ENCODE peak calls at places on chromosomes 11 and 22, in four cellular contexts. I is tibial nerve, P is left ventricle myocardium inferior, L is astrocyte of the spinal cord. M is an unnamed sample.

GRCh38 chr11:108734956-108735559 is 70.2 kb downstream of the DDX10 start:
- DNase-seq in L (peak), I (no peak), P (no peak), M (peak)

GRCh38 chr11:134764367-134764766 is 352.3 kb upstream of the B3GAT1 start:
- DNase-seq in L (no peak), P (no peak), I (no peak), M (no peak)

GRCh38 chr22:39439170-39439569 is 17.6 kb upstream of the MGAT3 start:
- DNase-seq in L (peak), P (no peak), I (no peak), M (peak)

GRCh38 chr22:39383841-39384625 is 15.5 kb upstream of the TAB1 start:
- DNase-seq in P (no peak), L (no peak), I (no peak), M (peak)

GRCh38 chr11:26527685-26528084 is 44.4 kb downstream of the MUC15 start:
- DNase-seq in L (no peak), P (no peak), I (no peak), M (no peak)

GRCh38 chr11:22472306-22472705 is 134.1 kb downstream of the SLC17A6 start:
- DNase-seq in L (no peak), P (no peak), I (no peak), M (peak)

GRCh38 chr11:104222464-104222863 is 58.5 kb upstream of the PDGFD start:
- DNase-seq in I (no peak), P (no peak), L (no peak), M (no peak)

GRCh38 chr11:128467610-128468041 is 119.7 kb downstream of the ETS1 start:
- DNase-seq in P (no peak), L (peak), I (no peak), M (peak)

GRCh38 chr11:122524532-122524882 is 131.0 kb upstream of the UBASH3B start:
- DNase-seq in L (peak), I (no peak), P (no peak), M (no peak)

GRCh38 chr11:26993965-26994446 is at the start of gene FIBIN:
- DNase-seq in P (peak), I (peak), L (peak), M (peak)

GRCh38 chr11:102317099-102317767 is at the start of gene BIRC3:
- DNase-seq in I (peak), L (peak), P (peak), M (peak)

GRCh38 chr11:65415499-65416340 is 6.9 kb upstream of the NEAT1 start:
- DNase-seq in P (peak), I (no peak), L (no peak), M (no peak)

GRCh38 chr11:8341966-8342365 is 78.3 kb upstream of the LMO1 start:
- DNase-seq in I (no peak), L (no peak), P (no peak), M (no peak)

GRCh38 chr11:57763568-57763967 is 2.0 kb downstream of the CTNND1 start:
- DNase-seq in P (no peak), I (no peak), L (peak), M (peak)

GRCh38 chr11:123301696-123302400 is 106.8 kb upstream of the CLMP start:
- DNase-seq in L (peak), P (peak), I (peak), M (peak)

GRCh38 chr11:134439181-134439580 is 27.1 kb upstream of the B3GAT1 start:
- DNase-seq in I (no peak), P (no peak), L (no peak), M (no peak)

GRCh38 chr11:46290598-46291309 is 13.3 kb downstream of the CREB3L1 start:
- DNase-seq in I (peak), P (peak), L (peak), M (peak)

GRCh38 chr11:22928207-22928917 is 68.1 kb upstream of the CCDC179 start:
- DNase-seq in P (no peak), L (no peak), I (no peak), M (peak)

GRCh38 chr11:14764899-14765527 is 121.4 kb downstream of the PDE3B start:
- DNase-seq in P (no peak), I (no peak), L (peak), M (no peak)

GRCh38 chr11:77020751-77021150 is 13.4 kb upstream of the B3GNT6 start:
- DNase-seq in L (no peak), I (no peak), P (no peak), M (peak)

GRCh38 chr11:114158886-114159285 is 99.4 kb downstream of the ZBTB16 start:
- DNase-seq in L (no peak), I (no peak), P (no peak), M (no peak)

GRCh38 chr11:26626346-26626745 is 54.3 kb upstream of the MUC15 start:
- DNase-seq in P (no peak), L (peak), I (no peak), M (peak)

GRCh38 chr11:33699515-33700424 is 856 bp downstream of the C11orf91 start:
- DNase-seq in P (peak), I (no peak), L (no peak), M (peak)

GRCh38 chr11:67438121-67438902 is 830 bp upstream of the PTPRCAP start:
- DNase-seq in P (no peak), L (no peak), I (no peak), M (no peak)

GRCh38 chr11:133726576-133726975 is 118.7 kb downstream of the SPATA19 start:
- DNase-seq in L (no peak), P (no peak), I (no peak), M (no peak)

GRCh38 chr11:19938866-19939265 is 221.4 kb downstream of the DBX1 start:
- DNase-seq in P (no peak), L (no peak), I (no peak), M (peak)

GRCh38 chr22:50267591-50268390 is 2.4 kb downstream of the MAPK11 start:
- DNase-seq in I (peak), L (peak), P (peak), M (peak)

GRCh38 chr22:50269573-50270301 is 443 bp downstream of the MAPK11 start:
- DNase-seq in I (no peak), P (peak), L (peak), M (peak)

GRCh38 chr22:50264946-50265669 is 3.6 kb upstream of the MAPK12 start:
- DNase-seq in P (no peak), L (no peak), I (no peak), M (no peak)

GRCh38 chr22:50268655-50269113 is 1.5 kb downstream of the MAPK11 start:
- DNase-seq in L (no peak), P (no peak), I (no peak), M (peak)

DNA sequence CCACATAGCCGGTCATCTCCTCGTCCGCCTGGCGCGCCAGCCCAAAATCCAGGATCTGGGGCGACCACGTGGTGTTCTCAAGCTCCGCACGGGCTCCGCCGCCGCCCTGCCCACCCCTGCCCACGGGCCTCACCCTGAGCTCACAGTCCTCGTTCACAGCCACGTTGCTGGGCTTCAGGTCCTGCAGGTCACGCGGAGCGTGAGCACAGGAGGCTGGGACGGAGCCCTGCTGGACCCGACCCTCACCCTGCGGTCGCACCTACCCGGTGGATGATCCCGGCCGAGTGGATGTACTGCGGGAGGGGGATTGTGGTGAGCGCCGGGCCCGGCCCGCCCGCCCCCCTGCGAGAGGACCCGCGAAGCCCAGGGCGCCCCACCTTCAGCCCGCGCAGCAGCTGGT is 3.2 kb downstream of the MAPK11 start:
- DNase-seq in I (no peak), L (no peak), P (no peak), M (no peak)
- H3K4me3 ChIP-seq in I (no peak), L (no peak), P (peak), M (no peak)

DNA sequence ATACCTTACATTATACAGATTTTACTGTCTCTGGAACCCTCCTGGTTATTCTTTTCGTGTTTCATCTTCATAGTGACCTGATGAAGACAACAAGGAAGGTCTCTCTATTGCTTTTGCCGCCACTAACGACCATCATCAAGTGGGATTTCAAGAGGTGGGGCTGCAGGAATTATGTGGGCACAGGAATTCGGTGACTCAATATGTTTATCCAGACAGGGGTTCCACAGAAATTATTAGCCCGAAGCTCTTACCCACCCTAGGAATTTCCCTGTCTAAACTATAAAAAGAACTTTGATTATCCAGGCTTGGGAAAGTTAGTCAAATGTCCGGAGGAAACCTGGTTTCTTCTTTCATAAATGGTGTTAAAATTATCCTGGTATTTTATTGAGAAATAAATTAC is 566.8 kb upstream of the TENM4 start:
- DNase-seq in P (no peak), I (no peak), L (no peak), M (peak)
- TF ChIP-seq CTCF in P (no peak), I (no peak), L (no peak), M (no peak)

GRCh38 chr22:46046299-46046685 is 69.3 kb upstream of the WNT7B start:
- DNase-seq in I (no peak), L (no peak), P (peak), M (no peak)

GRCh38 chr22:46043816-46044717 is 67.1 kb upstream of the WNT7B start:
- DNase-seq in L (peak), P (peak), I (no peak), M (peak)

GRCh38 chr22:46047226-46047625 is 70.3 kb upstream of the WNT7B start:
- DNase-seq in P (peak), I (no peak), L (no peak), M (no peak)

GRCh38 chr22:46044718-46045458 is 67.9 kb upstream of the WNT7B start:
- DNase-seq in L (no peak), I (no peak), P (peak), M (no peak)

DNA sequence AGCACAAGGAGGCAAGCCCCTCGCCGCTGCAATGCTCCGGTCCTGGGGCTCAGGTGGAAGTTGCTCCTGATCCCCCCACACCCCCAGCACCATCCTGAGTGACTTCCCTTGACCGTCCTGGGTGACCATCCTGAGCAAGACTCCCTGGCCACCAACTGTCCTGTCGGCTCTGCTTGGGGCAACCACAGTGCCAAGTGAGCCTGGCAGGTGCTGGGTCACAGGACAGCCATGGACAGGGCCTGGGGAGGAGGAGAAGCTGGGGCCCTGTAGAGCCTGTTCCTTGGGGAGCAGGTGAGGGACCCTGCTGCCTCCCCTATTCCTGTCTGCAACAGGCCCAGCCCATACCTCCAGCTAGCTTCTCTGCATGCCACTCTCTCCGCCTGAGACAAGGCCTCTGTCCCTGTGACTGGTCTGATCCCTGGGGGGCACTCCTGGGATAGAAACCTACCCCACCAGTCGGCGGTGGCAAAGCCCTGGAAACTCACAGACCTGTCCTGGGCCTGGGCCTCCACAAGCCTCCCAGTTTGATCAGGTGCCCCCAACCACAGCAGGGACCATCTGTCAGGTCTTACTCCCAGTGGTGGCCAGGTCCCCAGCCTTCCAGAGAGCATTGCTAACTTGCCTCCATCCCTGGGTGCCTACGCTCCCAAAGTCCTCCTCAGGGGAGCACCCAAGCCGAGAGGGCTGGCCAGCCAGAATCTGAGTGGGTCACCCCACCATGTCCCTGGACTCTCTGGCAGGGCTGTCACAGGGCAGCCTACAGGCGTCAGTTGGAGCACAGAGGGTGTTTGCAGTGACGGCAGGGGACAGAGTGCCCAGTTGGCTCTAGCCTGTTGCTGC is 68.7 kb upstream of the WNT7B start:
- DNase-seq in L (no peak), I (no peak), P (peak), M (no peak)
- H3K4me3 ChIP-seq in L (peak), I (peak), P (peak), M (peak)

GRCh38 chr11:47642099-47642855 is at the start of gene MTCH2:
- DNase-seq in P (peak), L (peak), I (peak), M (peak)
- TF ChIP-seq CTCF in P (peak), L (peak), I (peak), M (peak)

GRCh38 chr11:78350101-78350645 is 67.4 kb downstream of the GAB2 start:
- DNase-seq in I (no peak), L (peak), P (no peak), M (no peak)
- H3K4me3 ChIP-seq in I (peak), L (no peak), P (peak), M (no peak)

GRCh38 chr22:37982938-37983859 is 1.2 kb downstream of the SOX10 start:
- DNase-seq in P (no peak), I (no peak), L (no peak), M (no peak)
- TF ChIP-seq CTCF in P (peak), I (peak), L (peak), M (peak)

GRCh38 chr22:35541254-35541748 is 670 bp downstream of the RASD2 start:
- DNase-seq in P (no peak), L (no peak), I (no peak), M (peak)
- H3K4me3 ChIP-seq in P (peak), L (no peak), I (no peak), M (no peak)